ENCODE peak calls at places on chromosomes 13 and 19, in eight cellular contexts. I is heart left ventricle, X is lower leg skin, F is uterus, C is esophagus squamous epithelium, Y is IMR-90, H is ovary, W is thyroid gland. B is an unnamed sample.

GRCh38 chr13:114145256-114145655 is 12.8 kb upstream of the RASA3 start:
- DNase-seq in I (peak), X (no peak), F (no peak), C (no peak), Y (no peak), H (no peak), W (no peak), B (no peak)

GRCh38 chr13:36965767-36966166 is 33.4 kb downstream of the ALG5 start:
- DNase-seq in I (no peak), X (no peak), F (no peak), C (no peak), Y (peak), H (no peak), W (no peak), B (peak)

GRCh38 chr19:3340340-3340739 is 26.0 kb upstream of the NFIC start:
- DNase-seq in I (no peak), X (no peak), F (no peak), C (no peak), Y (no peak), H (no peak), W (peak), B (no peak)

GRCh38 chr13:75825161-75825560 is 189.0 kb downstream of the LMO7 start:
- DNase-seq in I (no peak), X (no peak), F (no peak), C (no peak), Y (no peak), H (no peak), W (no peak), B (no peak)

GRCh38 chr19:43631491-43631890 is 8.2 kb downstream of the CADM4 start:
- DNase-seq in I (no peak), X (no peak), F (no peak), C (no peak), Y (no peak), H (no peak), W (no peak), B (no peak)

GRCh38 chr13:46317120-46317519 is 69.9 kb downstream of the RUBCNL start:
- DNase-seq in I (no peak), X (no peak), F (no peak), C (no peak), Y (no peak), H (no peak), W (no peak), B (no peak)

GRCh38 chr19:44755219-44755618 is 6.7 kb downstream of the BCL3 start:
- DNase-seq in I (no peak), X (no peak), F (no peak), C (no peak), Y (no peak), H (no peak), W (no peak), B (no peak)

GRCh38 chr19:17616686-17616960 is 61.2 kb downstream of the COLGALT1 start:
- DNase-seq in I (no peak), X (no peak), F (no peak), C (no peak), Y (no peak), H (no peak), W (no peak), B (no peak)

GRCh38 chr13:100063906-100064305 is 25.0 kb upstream of the PCCA start:
- DNase-seq in I (no peak), X (no peak), F (no peak), C (no peak), Y (no peak), H (no peak), W (no peak), B (no peak)

GRCh38 chr13:31201341-31202024 is 1.7 kb downstream of the B3GLCT start:
- DNase-seq in I (peak), X (peak), F (peak), C (no peak), Y (peak), H (peak), W (peak), B (no peak)

GRCh38 chr19:1213391-1214286 is 8.1 kb downstream of the STK11 start:
- DNase-seq in I (peak), X (peak), F (peak), C (no peak), Y (peak), H (no peak), W (peak), B (no peak)

GRCh38 chr19:53927745-53928144 is 18.7 kb downstream of the CACNG7 start:
- DNase-seq in I (no peak), X (no peak), F (no peak), C (no peak), Y (peak), H (no peak), W (peak), B (no peak)

GRCh38 chr13:73440296-73440895 is 381.6 kb downstream of the KLF5 start:
- DNase-seq in I (no peak), X (no peak), F (no peak), C (no peak), Y (no peak), H (no peak), W (no peak), B (no peak)

GRCh38 chr19:18469245-18470107 is 31.5 kb upstream of the ISYNA1 start:
- DNase-seq in I (peak), X (no peak), F (peak), C (no peak), Y (peak), H (peak), W (peak), B (peak)

GRCh38 chr19:12513531-12514061 is 29.0 kb upstream of the ZNF709 start:
- DNase-seq in I (peak), X (no peak), F (peak), C (no peak), Y (no peak), H (peak), W (peak), B (no peak)

GRCh38 chr13:98157188-98157587 is 14.3 kb downstream of the FARP1 start:
- DNase-seq in I (no peak), X (no peak), F (no peak), C (no peak), Y (peak), H (no peak), W (no peak), B (no peak)

GRCh38 chr19:46860846-46861690 is at the start of gene ARHGAP35:
- DNase-seq in I (peak), X (no peak), F (peak), C (no peak), Y (no peak), H (no peak), W (peak), B (no peak)

GRCh38 chr13:100815476-100816046 is 141.0 kb upstream of the TMTC4 start:
- DNase-seq in I (no peak), X (no peak), F (no peak), C (no peak), Y (no peak), H (no peak), W (no peak), B (no peak)

GRCh38 chr13:99448586-99448985 is 52.7 kb upstream of the TM9SF2 start:
- DNase-seq in I (no peak), X (no peak), F (no peak), C (no peak), Y (no peak), H (no peak), W (no peak), B (no peak)

GRCh38 chr13:109385161-109385560 is 401.2 kb downstream of the IRS2 start:
- DNase-seq in I (no peak), X (no peak), F (no peak), C (no peak), Y (peak), H (no peak), W (no peak), B (peak)

GRCh38 chr13:38735655-38736440 is 49.0 kb downstream of the FREM2 start:
- DNase-seq in I (no peak), X (no peak), F (no peak), C (no peak), Y (no peak), H (no peak), W (no peak), B (no peak)

GRCh38 chr13:110308377-110309158 is 1.5 kb downstream of the COL4A2 start:
- DNase-seq in I (no peak), X (no peak), F (peak), C (no peak), Y (no peak), H (peak), W (peak), B (peak)

GRCh38 chr13:38888309-38888708 is 102.3 kb downstream of the STOML3 start:
- DNase-seq in I (no peak), X (no peak), F (no peak), C (no peak), Y (peak), H (no peak), W (no peak), B (no peak)

GRCh38 chr13:55439450-55439849 is 1701.3 kb upstream of the PRR20A start:
- DNase-seq in I (no peak), X (no peak), F (no peak), C (no peak), Y (no peak), H (no peak), W (no peak), B (no peak)

GRCh38 chr19:55544776-55545439 is 435 bp downstream of the SBK3 start:
- DNase-seq in I (no peak), X (no peak), F (no peak), C (no peak), Y (no peak), H (no peak), W (no peak), B (no peak)
- TF ChIP-seq POLR2A in I (no peak), X (no peak), F (no peak), C (no peak), Y (no peak), H (no peak), W (no peak), B (no peak)

GRCh38 chr19:13861714-13862531 is 15.0 kb upstream of the NANOS3 start:
- DNase-seq in I (peak), X (peak), F (peak), C (no peak), Y (peak), H (peak), W (peak), B (peak)
- TF ChIP-seq POLR2A in I (no peak), X (peak), F (no peak), C (peak), Y (peak), H (peak), W (no peak), B (peak)

DNA sequence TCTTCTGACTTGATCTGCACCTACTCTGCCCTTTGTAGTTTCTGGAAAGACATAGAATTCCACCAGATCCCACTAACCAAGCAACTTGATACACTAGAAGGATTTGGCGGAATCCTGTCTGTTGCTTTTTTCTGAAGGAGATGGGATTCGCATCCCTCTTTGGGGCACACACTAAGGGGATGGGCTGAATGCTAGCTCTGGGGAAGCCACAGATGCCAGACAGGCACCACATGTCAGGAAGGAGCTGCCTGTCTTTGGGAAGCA is 52.1 kb downstream of the SERP2 start:
- DNase-seq in I (no peak), X (peak), F (no peak), C (no peak), Y (no peak), H (no peak), W (no peak), B (no peak)
- TF ChIP-seq POLR2A in I (no peak), X (no peak), F (no peak), C (no peak), Y (no peak), H (no peak), W (no peak), B (no peak)

GRCh38 chr19:11375143-11375948 is 880 bp downstream of the SWSAP1 start:
- DNase-seq in I (peak), X (peak), F (peak), C (no peak), Y (no peak), H (peak), W (peak), B (no peak)
- TF ChIP-seq POLR2A in I (no peak), X (no peak), F (peak), C (peak), Y (no peak), H (peak), W (no peak), B (no peak)

GRCh38 chr19:35246466-35247096 is 2.2 kb upstream of the LSR start:
- DNase-seq in I (no peak), X (no peak), F (no peak), C (no peak), Y (no peak), H (no peak), W (no peak), B (no peak)

GRCh38 chr19:35249848-35250711 is 1.3 kb downstream of the LSR start:
- DNase-seq in I (no peak), X (peak), F (no peak), C (no peak), Y (no peak), H (no peak), W (no peak), B (no peak)

GRCh38 chr19:35247526-35248309 is 1.1 kb upstream of the LSR start:
- DNase-seq in I (peak), X (peak), F (no peak), C (no peak), Y (no peak), H (no peak), W (peak), B (no peak)

GRCh38 chr19:35249146-35249847 is 495 bp downstream of the LSR start:
- DNase-seq in I (no peak), X (peak), F (no peak), C (no peak), Y (no peak), H (no peak), W (no peak), B (no peak)

DNA sequence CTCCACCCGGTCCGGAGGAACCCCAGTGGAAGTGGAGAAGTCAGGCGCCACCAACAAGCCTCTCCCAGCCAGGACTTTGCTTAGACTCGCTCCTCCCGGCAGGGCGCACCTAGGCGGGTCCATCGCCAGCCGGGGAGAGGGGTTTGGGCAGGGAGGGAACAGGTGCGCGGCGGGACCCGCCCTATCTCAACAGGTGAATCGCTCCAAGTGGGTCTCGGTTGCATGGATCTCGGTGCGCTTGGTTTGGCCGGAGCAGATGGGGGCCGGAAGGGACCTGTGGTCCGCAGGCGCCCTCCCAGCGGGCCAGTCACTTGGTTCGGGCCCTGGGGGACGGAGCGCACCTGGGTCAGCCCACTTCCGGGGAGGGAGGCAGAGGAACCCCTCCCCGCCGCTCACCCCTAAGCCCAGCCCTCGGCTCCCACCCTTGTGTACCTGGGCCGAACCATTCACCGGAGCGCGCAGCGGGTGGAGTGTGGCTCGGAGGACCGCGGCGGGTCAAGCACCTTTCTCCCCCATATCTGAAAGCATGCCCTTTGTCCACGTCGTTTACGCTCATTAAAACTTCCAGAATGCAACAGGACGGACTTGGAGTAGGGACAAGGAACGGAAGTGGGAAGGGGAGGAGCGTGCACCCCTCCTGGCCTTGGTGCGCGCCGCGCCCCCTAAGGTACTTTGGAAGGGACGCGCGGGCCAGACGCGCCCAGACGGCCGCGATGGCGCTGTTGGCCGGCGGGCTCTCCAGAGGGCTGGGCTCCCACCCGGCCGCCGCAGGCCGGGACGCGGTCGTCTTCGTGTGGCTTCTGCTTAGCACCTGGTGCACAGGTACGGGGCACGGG is at the start of gene LSR:
- DNase-seq in I (no peak), X (peak), F (no peak), C (no peak), Y (no peak), H (peak), W (peak), B (no peak)
- TF ChIP-seq POLR2A in I (no peak), X (no peak), F (peak), C (peak), Y (no peak), H (no peak), W (peak), B (no peak)